ENCODE peak calls at places on chromosomes 4 and X, in four cellular contexts. L is kidney epithelial cell, D is AG04449, F is heart left ventricle. W is an unnamed sample.
A peak's percentile ranks its signal among the peaks of the same experiment; 100 is the strongest.

GRCh38 chr4:182679531-182679930 is 237.7 kb downstream of the DCTD start:
- DNase-seq in D (no peak), F (no peak), L (no peak), W (no peak)

GRCh38 chr4:22474636-22475310 is 41.1 kb downstream of the ADGRA3 start:
- DNase-seq in D (no peak), F (no peak), L (peak; percentile 16), W (no peak)

GRCh38 chr4:38290360-38290759 is 330.2 kb downstream of the PTTG2 start:
- DNase-seq in L (no peak), F (no peak), D (no peak), W (no peak)

GRCh38 chrX:149830192-149830873 is 48.6 kb downstream of the MAGEA9 start:
- DNase-seq in F (no peak), D (no peak), L (no peak), W (no peak)

GRCh38 chr4:125703443-125703842 is 388.7 kb downstream of the FAT4 start:
- DNase-seq in L (no peak), F (no peak), D (no peak), W (no peak)

GRCh38 chr4:184588893-184589292 is 60.4 kb downstream of the CASP3 start:
- DNase-seq in D (no peak), L (no peak), F (no peak), W (no peak)

GRCh38 chr4:13244342-13244905 is 239.7 kb downstream of the RAB28 start:
- DNase-seq in D (no peak), F (no peak), L (no peak), W (no peak)

GRCh38 chrX:133543654-133544053 is 128.4 kb upstream of the GPC4 start:
- DNase-seq in D (no peak), F (no peak), L (no peak), W (no peak)

GRCh38 chr4:150001815-150002214 is 76.4 kb upstream of the DCLK2 start:
- DNase-seq in F (no peak), D (no peak), L (peak; percentile 67), W (no peak)

GRCh38 chrX:120301960-120302359 is 9.3 kb downstream of the TMEM255A start:
- DNase-seq in L (no peak), F (no peak), D (no peak), W (no peak)

GRCh38 chr4:128107766-128108165 is 46.7 kb downstream of the LARP1B start:
- DNase-seq in D (peak; percentile 12), F (no peak), L (no peak), W (peak; percentile 12)

GRCh38 chr4:13706716-13707115 is 79.2 kb upstream of the BOD1L1 start:
- DNase-seq in L (no peak), F (no peak), D (no peak), W (no peak)

GRCh38 chr4:24772061-24772705 is 23.2 kb upstream of the SOD3 start:
- DNase-seq in F (no peak), D (no peak), L (no peak), W (no peak)

GRCh38 chr4:73870260-73870659 is 1.1 kb downstream of the CXCL1 start:
- DNase-seq in D (no peak), L (no peak), F (peak; percentile 52), W (no peak)

GRCh38 chr4:141307241-141307689 is 86.6 kb downstream of the ZNF330 start:
- DNase-seq in D (peak; percentile 29), L (peak; percentile 98), F (peak; percentile 66), W (peak; percentile 46)

GRCh38 chr4:52995341-52996030 is 133.4 kb downstream of the RASL11B start:
- DNase-seq in F (no peak), D (no peak), L (no peak), W (no peak)

GRCh38 chr4:173527103-173527876 is 2.7 kb downstream of the HAND2 start:
- DNase-seq in F (no peak), L (no peak), D (no peak), W (no peak)

GRCh38 chrX:139194571-139195280 is 335.8 kb upstream of the F9 start:
- DNase-seq in D (no peak), L (no peak), F (no peak), W (no peak)

GRCh38 chrX:46456125-46456922 is 88.9 kb downstream of the ZNF674 start:
- DNase-seq in L (no peak), F (no peak), D (no peak), W (no peak)

GRCh38 chrX:136577562-136577961 is 45.5 kb downstream of the VGLL1 start:
- DNase-seq in D (no peak), F (peak; percentile 59), L (no peak), W (no peak)

GRCh38 chr4:70734168-70734954 is 12.6 kb downstream of the RUFY3 start:
- DNase-seq in L (peak; percentile 18), D (no peak), F (no peak), W (peak; percentile 15)

GRCh38 chr4:121336706-121337105 is 44.1 kb downstream of the QRFPR start:
- DNase-seq in F (no peak), L (no peak), D (no peak), W (no peak)

GRCh38 chrX:53249387-53250042 is 24.5 kb upstream of the KDM5C start:
- DNase-seq in D (no peak), L (no peak), F (no peak), W (no peak)

GRCh38 chr4:76624271-76624681 is 189.2 kb downstream of the SHROOM3 start:
- DNase-seq in F (no peak), D (peak; percentile 88), L (peak; percentile 95), W (peak; percentile 91)

GRCh38 chrX:132651411-132652086 is 162.7 kb upstream of the MBNL3 start:
- DNase-seq in F (no peak), D (peak; percentile 63), L (no peak), W (no peak)

GRCh38 chrX:150313514-150313913 is 49.6 kb upstream of the MAMLD1 start:
- DNase-seq in F (no peak), L (no peak), D (no peak), W (no peak)

GRCh38 chr4:78288327-78288726 is 231.2 kb downstream of the FRAS1 start:
- DNase-seq in D (peak; percentile 71), L (no peak), F (no peak), W (no peak)

GRCh38 chr4:153931804-153932203 is 142.9 kb upstream of the SFRP2 start:
- DNase-seq in L (peak; percentile 41), D (no peak), F (no peak), W (peak; percentile 5)

GRCh38 chr4:147334478-147334877 is 146.4 kb upstream of the EDNRA start:
- DNase-seq in L (no peak), D (no peak), F (no peak), W (no peak)

GRCh38 chrX:118038614-118039365 is 77.8 kb downstream of the KLHL13 start:
- DNase-seq in F (no peak), D (no peak), L (no peak), W (no peak)

GRCh38 chr4:26723216-26723615 is 137.4 kb upstream of the STIM2 start:
- DNase-seq in D (no peak), L (no peak), F (no peak), W (no peak)

DNA sequence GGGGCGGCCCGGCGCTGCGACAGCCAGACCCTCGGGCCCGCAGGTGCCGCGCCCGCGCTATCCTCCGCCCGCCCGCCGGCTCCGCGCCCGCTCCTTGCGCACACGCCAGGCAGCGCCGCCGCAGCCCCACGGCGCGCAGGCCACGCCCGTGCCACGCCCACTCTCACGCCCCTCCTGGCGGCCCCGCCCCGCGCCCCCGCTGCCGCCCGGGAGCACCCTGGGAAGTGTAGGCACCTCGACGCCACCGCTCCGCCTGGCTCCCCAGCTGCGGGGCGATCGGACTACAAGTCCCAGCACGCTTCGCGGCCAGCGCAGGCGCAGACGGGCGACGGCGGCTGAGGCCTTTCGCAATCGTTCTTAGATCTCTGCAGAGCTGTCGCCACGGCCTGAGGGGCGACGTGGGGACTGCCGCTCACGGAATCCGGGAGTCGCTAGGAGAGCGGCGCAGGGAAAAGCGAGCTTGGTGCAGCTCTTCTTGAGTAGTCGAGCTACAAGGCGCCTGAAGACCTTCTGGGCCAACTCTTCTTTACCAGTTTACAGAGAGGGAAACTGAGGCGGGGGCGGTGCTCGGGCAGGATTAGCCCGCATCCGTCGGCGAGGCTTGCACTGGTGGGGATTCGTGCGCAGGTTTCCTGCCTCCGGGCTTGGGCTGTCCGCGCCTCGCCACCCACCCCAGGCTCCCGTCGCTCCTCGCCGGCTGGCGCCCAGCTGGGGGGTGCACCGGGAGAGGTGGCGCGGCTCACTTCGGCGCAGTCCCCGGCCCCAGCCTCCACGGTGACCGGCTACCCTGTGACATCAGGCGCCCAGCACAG is at the start of gene ABLIM2:
- DNase-seq in F (peak; percentile 100), D (peak; percentile 75), L (peak; percentile 80), W (peak; percentile 94)
- TF ChIP-seq CTCF in F (no peak), D (no peak), L (no peak), W (no peak)

GRCh38 chrX:39652336-39652735 is 445.4 kb downstream of the BCOR start:
- DNase-seq in D (no peak), L (no peak), F (no peak), W (no peak)
- TF ChIP-seq CTCF in D (peak; percentile 18), L (peak; percentile 18), F (peak; percentile 28), W (peak; percentile 46)

DNA sequence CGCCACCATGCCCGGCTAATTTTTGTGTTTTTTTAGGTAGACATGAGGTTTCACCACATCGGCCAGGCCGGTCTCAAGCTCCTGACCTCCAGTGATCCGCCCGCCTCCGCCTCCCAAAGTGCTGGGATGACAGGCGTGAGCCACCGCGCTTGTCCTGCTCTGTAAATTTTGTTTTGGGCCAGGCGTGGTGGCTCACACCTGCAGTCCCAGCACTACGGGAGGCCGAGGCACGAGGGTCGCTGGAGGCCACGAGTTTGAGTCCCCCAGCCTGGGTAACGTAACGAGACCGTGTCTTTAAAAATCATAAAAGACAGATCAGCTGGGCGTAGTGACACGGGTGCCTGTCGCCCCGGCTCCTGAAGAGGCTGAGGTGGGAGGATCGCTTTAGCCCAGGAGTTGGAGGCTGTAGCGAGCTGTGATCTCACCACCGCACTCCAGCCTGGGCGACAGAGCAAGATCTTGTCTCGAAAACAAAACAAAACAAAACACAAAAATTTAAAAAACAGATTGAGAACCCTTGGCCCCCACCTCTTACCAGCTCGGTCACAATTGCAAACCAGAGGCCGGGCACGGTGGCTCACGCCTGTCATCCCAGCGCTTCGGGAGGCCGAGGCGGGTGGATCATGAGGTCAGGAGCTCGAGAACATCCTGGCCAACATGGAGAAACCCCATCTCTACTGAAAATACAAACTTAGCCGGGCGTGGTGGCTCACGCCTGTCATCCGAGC is 34.0 kb upstream of the PPP2R3B start:
- DNase-seq in L (no peak), F (no peak), D (no peak), W (no peak)
- TF ChIP-seq CTCF in L (no peak), F (no peak), D (no peak), W (no peak)

GRCh38 chr4:156298230-156298629 is 344.6 kb upstream of the CTSO start:
- DNase-seq in L (peak; percentile 76), F (no peak), D (peak; percentile 90), W (peak; percentile 76)

GRCh38 chr4:156293657-156294297 is 340.1 kb upstream of the CTSO start:
- DNase-seq in F (no peak), D (peak; percentile 71), L (peak; percentile 37), W (no peak)

GRCh38 chr4:156295676-156296075 is 342.0 kb upstream of the CTSO start:
- DNase-seq in D (no peak), L (no peak), F (no peak), W (no peak)

GRCh38 chr4:156291317-156291716 is 337.7 kb upstream of the CTSO start:
- DNase-seq in D (no peak), L (no peak), F (no peak), W (no peak)

GRCh38 chr4:156294577-156294976 is 340.9 kb upstream of the CTSO start:
- DNase-seq in F (no peak), L (peak; percentile 73), D (peak; percentile 77), W (no peak)
- TF ChIP-seq CTCF in F (peak; percentile 16), L (peak; percentile 28), D (peak; percentile 27), W (peak; percentile 7)

GRCh38 chr4:106875340-106875739 is 160.8 kb downstream of the DKK2 start:
- DNase-seq in F (no peak), L (no peak), D (no peak), W (no peak)
- TF ChIP-seq CTCF in F (no peak), L (no peak), D (no peak), W (no peak)

W was measured in AG09319.